ENCODE peak calls at places on chromosomes 12 and 14, in nine cellular contexts. One of them, this sample, is unnamed. For H3K27me3 and H3K4me1, the result is how much of the 10 kb centered on the place peaks cover.

GRCh38 chr14:64955297-64955696 is 12.8 kb upstream of the GPX2 start:
- DNase-seq in endothelial cell of umbilical vein: no peak
- DNase-seq in stomach: peak
- DNase-seq in transverse colon: no peak
- DNase-seq in esophagus muscularis mucosa: no peak
- DNase-seq in sigmoid colon: peak
- DNase-seq in SK-N-SH: no peak
- DNase-seq in H1: no peak
- DNase-seq in K562: no peak
- DNase-seq in this sample: no peak

GRCh38 chr14:91280129-91280528 is 35.6 kb upstream of the GPR68 start:
- DNase-seq in endothelial cell of umbilical vein: no peak
- DNase-seq in stomach: no peak
- DNase-seq in transverse colon: no peak
- DNase-seq in esophagus muscularis mucosa: no peak
- DNase-seq in sigmoid colon: no peak
- DNase-seq in SK-N-SH: no peak
- DNase-seq in H1: no peak
- DNase-seq in K562: no peak
- DNase-seq in this sample: no peak

GRCh38 chr12:18551703-18552102 is 186.1 kb downstream of the PLCZ1 start:
- DNase-seq in endothelial cell of umbilical vein: no peak
- DNase-seq in stomach: no peak
- DNase-seq in transverse colon: no peak
- DNase-seq in esophagus muscularis mucosa: no peak
- DNase-seq in sigmoid colon: no peak
- DNase-seq in SK-N-SH: no peak
- DNase-seq in H1: no peak
- DNase-seq in K562: no peak
- DNase-seq in this sample: no peak

GRCh38 chr12:75812341-75813018 is 219.1 kb downstream of the PHLDA1 start:
- DNase-seq in endothelial cell of umbilical vein: no peak
- DNase-seq in stomach: no peak
- DNase-seq in transverse colon: no peak
- DNase-seq in esophagus muscularis mucosa: no peak
- DNase-seq in sigmoid colon: no peak
- DNase-seq in SK-N-SH: peak
- DNase-seq in H1: peak
- DNase-seq in K562: no peak
- DNase-seq in this sample: no peak

GRCh38 chr14:84976805-84977204 is 553.1 kb upstream of the FLRT2 start:
- DNase-seq in endothelial cell of umbilical vein: no peak
- DNase-seq in stomach: no peak
- DNase-seq in transverse colon: no peak
- DNase-seq in esophagus muscularis mucosa: no peak
- DNase-seq in sigmoid colon: no peak
- DNase-seq in SK-N-SH: no peak
- DNase-seq in H1: no peak
- DNase-seq in K562: no peak
- DNase-seq in this sample: no peak

GRCh38 chr14:29927596-29928341 is at the start of gene PRKD1:
- DNase-seq in endothelial cell of umbilical vein: peak
- DNase-seq in stomach: peak
- DNase-seq in transverse colon: peak
- DNase-seq in esophagus muscularis mucosa: no peak
- DNase-seq in sigmoid colon: peak
- DNase-seq in SK-N-SH: peak
- DNase-seq in H1: no peak
- DNase-seq in K562: peak
- DNase-seq in this sample: peak

GRCh38 chr14:106185837-106186233 is 659.5 kb downstream of the TMEM121 start:
- DNase-seq in endothelial cell of umbilical vein: no peak
- DNase-seq in stomach: peak
- DNase-seq in transverse colon: peak
- DNase-seq in esophagus muscularis mucosa: peak
- DNase-seq in sigmoid colon: no peak
- DNase-seq in SK-N-SH: no peak
- DNase-seq in H1: no peak
- DNase-seq in K562: no peak
- DNase-seq in this sample: no peak

GRCh38 chr12:67080637-67081036 is 188.5 kb upstream of the CAND1 start:
- DNase-seq in endothelial cell of umbilical vein: no peak
- DNase-seq in stomach: no peak
- DNase-seq in transverse colon: no peak
- DNase-seq in esophagus muscularis mucosa: no peak
- DNase-seq in sigmoid colon: no peak
- DNase-seq in SK-N-SH: no peak
- DNase-seq in H1: no peak
- DNase-seq in K562: no peak
- DNase-seq in this sample: no peak

GRCh38 chr12:9347328-9348127 is 139.3 kb upstream of the PZP start:
- DNase-seq in endothelial cell of umbilical vein: no peak
- DNase-seq in stomach: no peak
- DNase-seq in transverse colon: no peak
- DNase-seq in esophagus muscularis mucosa: no peak
- DNase-seq in sigmoid colon: no peak
- DNase-seq in SK-N-SH: no peak
- DNase-seq in H1: no peak
- DNase-seq in K562: no peak
- DNase-seq in this sample: no peak

GRCh38 chr12:55624056-55624455 is 12.6 kb upstream of the OR10P1 start:
- DNase-seq in endothelial cell of umbilical vein: no peak
- DNase-seq in stomach: no peak
- DNase-seq in transverse colon: no peak
- DNase-seq in esophagus muscularis mucosa: no peak
- DNase-seq in sigmoid colon: no peak
- DNase-seq in SK-N-SH: no peak
- DNase-seq in H1: no peak
- DNase-seq in K562: no peak
- DNase-seq in this sample: no peak

GRCh38 chr14:102317564-102318248 is 1.8 kb upstream of the ZNF839 start:
- DNase-seq in endothelial cell of umbilical vein: peak
- DNase-seq in stomach: no peak
- DNase-seq in transverse colon: peak
- DNase-seq in esophagus muscularis mucosa: no peak
- DNase-seq in sigmoid colon: peak
- DNase-seq in SK-N-SH: no peak
- DNase-seq in H1: no peak
- DNase-seq in K562: no peak
- DNase-seq in this sample: no peak

GRCh38 chr14:49995162-49995561 is 102.3 kb downstream of the ARF6 start:
- DNase-seq in endothelial cell of umbilical vein: no peak
- DNase-seq in stomach: no peak
- DNase-seq in transverse colon: no peak
- DNase-seq in esophagus muscularis mucosa: no peak
- DNase-seq in sigmoid colon: no peak
- DNase-seq in SK-N-SH: no peak
- DNase-seq in H1: no peak
- DNase-seq in K562: no peak
- DNase-seq in this sample: no peak

GRCh38 chr12:99974146-99974545 is 10.6 kb downstream of the ANKS1B start:
- DNase-seq in endothelial cell of umbilical vein: no peak
- DNase-seq in stomach: no peak
- DNase-seq in transverse colon: no peak
- DNase-seq in esophagus muscularis mucosa: no peak
- DNase-seq in sigmoid colon: no peak
- DNase-seq in SK-N-SH: no peak
- DNase-seq in H1: no peak
- DNase-seq in K562: no peak
- DNase-seq in this sample: no peak

GRCh38 chr14:69105326-69105725 is 47.6 kb downstream of the DCAF5 start:
- DNase-seq in endothelial cell of umbilical vein: peak
- DNase-seq in stomach: no peak
- DNase-seq in transverse colon: no peak
- DNase-seq in esophagus muscularis mucosa: no peak
- DNase-seq in sigmoid colon: no peak
- DNase-seq in SK-N-SH: no peak
- DNase-seq in H1: no peak
- DNase-seq in K562: no peak
- DNase-seq in this sample: no peak

GRCh38 chr12:47740536-47741339 is 15.4 kb upstream of the ENDOU start:
- DNase-seq in endothelial cell of umbilical vein: no peak
- DNase-seq in stomach: no peak
- DNase-seq in transverse colon: peak
- DNase-seq in esophagus muscularis mucosa: no peak
- DNase-seq in sigmoid colon: no peak
- DNase-seq in SK-N-SH: peak
- DNase-seq in H1: no peak
- DNase-seq in K562: no peak
- DNase-seq in this sample: no peak

GRCh38 chr12:96237035-96237434 is 42.9 kb downstream of the ELK3 start:
- DNase-seq in endothelial cell of umbilical vein: no peak
- DNase-seq in stomach: no peak
- DNase-seq in transverse colon: no peak
- DNase-seq in esophagus muscularis mucosa: no peak
- DNase-seq in sigmoid colon: no peak
- DNase-seq in SK-N-SH: no peak
- DNase-seq in H1: no peak
- DNase-seq in K562: no peak
- DNase-seq in this sample: no peak

GRCh38 chr12:50635857-50636256 is 128.0 kb upstream of the ATF1 start:
- DNase-seq in endothelial cell of umbilical vein: no peak
- DNase-seq in stomach: no peak
- DNase-seq in transverse colon: no peak
- DNase-seq in esophagus muscularis mucosa: no peak
- DNase-seq in sigmoid colon: no peak
- DNase-seq in SK-N-SH: no peak
- DNase-seq in H1: no peak
- DNase-seq in K562: no peak
- DNase-seq in this sample: no peak

GRCh38 chr12:11555743-11556625 is 93.5 kb upstream of the ETV6 start:
- DNase-seq in endothelial cell of umbilical vein: no peak
- DNase-seq in stomach: peak
- DNase-seq in transverse colon: peak
- DNase-seq in esophagus muscularis mucosa: no peak
- DNase-seq in sigmoid colon: peak
- DNase-seq in SK-N-SH: no peak
- DNase-seq in H1: no peak
- DNase-seq in K562: no peak
- DNase-seq in this sample: peak

GRCh38 chr12:117025481-117026151 is 73.6 kb downstream of the TESC start:
- DNase-seq in endothelial cell of umbilical vein: peak
- DNase-seq in stomach: peak
- DNase-seq in transverse colon: peak
- DNase-seq in esophagus muscularis mucosa: no peak
- DNase-seq in sigmoid colon: peak
- DNase-seq in SK-N-SH: peak
- DNase-seq in H1: peak
- DNase-seq in K562: peak
- DNase-seq in this sample: peak

GRCh38 chr12:89051065-89051677 is 301.1 kb downstream of the DUSP6 start:
- DNase-seq in endothelial cell of umbilical vein: peak
- DNase-seq in stomach: no peak
- DNase-seq in transverse colon: no peak
- DNase-seq in esophagus muscularis mucosa: peak
- DNase-seq in sigmoid colon: no peak
- DNase-seq in SK-N-SH: peak
- DNase-seq in H1: no peak
- DNase-seq in K562: peak
- DNase-seq in this sample: peak

DNA sequence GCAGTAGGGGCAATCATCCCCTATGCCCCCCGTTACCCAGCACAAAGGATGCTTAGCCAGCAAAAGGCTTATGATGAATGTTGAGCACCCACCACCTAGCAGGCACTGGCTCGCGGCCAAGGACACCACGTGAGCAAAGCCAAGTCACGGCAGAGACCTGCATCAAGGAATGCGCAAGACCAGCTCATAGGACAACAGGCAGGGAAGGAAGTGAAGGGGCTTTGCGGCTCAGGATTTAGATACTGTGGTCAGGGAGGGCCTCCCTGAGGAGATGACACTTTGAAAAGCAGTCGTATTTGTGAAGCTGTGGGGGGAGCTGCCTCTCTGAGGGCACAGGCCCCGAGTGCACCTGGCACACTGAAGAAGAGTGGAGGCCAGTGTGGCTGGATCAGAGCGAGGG is 32.8 kb downstream of the SH2B3 start:
- DNase-seq in endothelial cell of umbilical vein: peak
- DNase-seq in stomach: peak
- DNase-seq in transverse colon: peak
- DNase-seq in esophagus muscularis mucosa: no peak
- DNase-seq in sigmoid colon: no peak
- DNase-seq in SK-N-SH: no peak
- DNase-seq in H1: no peak
- DNase-seq in K562: no peak
- DNase-seq in this sample: no peak
- TF ChIP-seq POLR2AphosphoS5 in endothelial cell of umbilical vein: no peak
- TF ChIP-seq POLR2AphosphoS5 in stomach: no peak
- TF ChIP-seq POLR2AphosphoS5 in transverse colon: no peak
- TF ChIP-seq POLR2AphosphoS5 in esophagus muscularis mucosa: no peak
- TF ChIP-seq POLR2AphosphoS5 in sigmoid colon: no peak
- TF ChIP-seq POLR2AphosphoS5 in SK-N-SH: no peak
- TF ChIP-seq POLR2AphosphoS5 in H1: no peak
- TF ChIP-seq POLR2AphosphoS5 in K562: no peak
- TF ChIP-seq POLR2AphosphoS5 in this sample: no peak

DNA sequence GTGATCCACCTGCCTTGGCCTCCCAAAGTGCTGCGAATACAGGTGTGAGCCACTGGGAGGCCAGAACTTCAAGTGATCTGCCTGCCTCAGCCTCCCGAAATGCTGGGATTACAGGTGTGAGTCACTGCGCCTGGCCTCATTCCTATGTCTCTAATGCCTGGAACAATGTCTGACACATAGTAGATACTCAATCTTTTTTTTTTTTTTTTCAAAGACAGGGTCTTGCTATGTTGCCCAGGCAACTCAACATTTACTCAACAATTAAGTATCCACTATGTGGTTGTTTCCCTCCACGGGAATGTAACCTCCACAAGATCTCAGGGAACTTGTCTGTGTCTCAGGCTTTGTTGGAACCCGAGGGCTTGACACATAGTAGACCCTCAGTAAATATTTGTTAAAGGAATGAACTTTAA is 3.1 kb upstream of the TMEM120B start:
- DNase-seq in endothelial cell of umbilical vein: peak
- DNase-seq in stomach: no peak
- DNase-seq in transverse colon: no peak
- DNase-seq in esophagus muscularis mucosa: no peak
- DNase-seq in sigmoid colon: no peak
- DNase-seq in SK-N-SH: no peak
- DNase-seq in H1: no peak
- DNase-seq in K562: no peak
- DNase-seq in this sample: no peak
- H3K27me3 ChIP-seq in endothelial cell of umbilical vein: under half
- H3K27me3 ChIP-seq in stomach: under half
- H3K27me3 ChIP-seq in transverse colon: under half
- H3K27me3 ChIP-seq in esophagus muscularis mucosa: under half
- H3K27me3 ChIP-seq in sigmoid colon: under half
- H3K27me3 ChIP-seq in SK-N-SH: under half
- H3K27me3 ChIP-seq in H1: under half
- H3K27me3 ChIP-seq in K562: under half
- H3K27me3 ChIP-seq in this sample: under half

GRCh38 chr12:14845350-14845750 is 2.0 kb upstream of the ART4 start:
- DNase-seq in endothelial cell of umbilical vein: peak
- DNase-seq in stomach: peak
- DNase-seq in transverse colon: peak
- DNase-seq in esophagus muscularis mucosa: no peak
- DNase-seq in sigmoid colon: no peak
- DNase-seq in SK-N-SH: peak
- DNase-seq in H1: no peak
- DNase-seq in K562: peak
- DNase-seq in this sample: peak
- H3K4me1 ChIP-seq in endothelial cell of umbilical vein: half or more
- H3K4me1 ChIP-seq in stomach: under half
- H3K4me1 ChIP-seq in transverse colon: under half
- H3K4me1 ChIP-seq in esophagus muscularis mucosa: under half
- H3K4me1 ChIP-seq in sigmoid colon: under half
- H3K4me1 ChIP-seq in SK-N-SH: under half
- H3K4me1 ChIP-seq in H1: under half
- H3K4me1 ChIP-seq in K562: under half
- H3K4me1 ChIP-seq in this sample: under half

GRCh38 chr12:105226219-105226618 is 9.8 kb downstream of the APPL2 start:
- DNase-seq in endothelial cell of umbilical vein: peak
- DNase-seq in stomach: peak
- DNase-seq in transverse colon: peak
- DNase-seq in esophagus muscularis mucosa: no peak
- DNase-seq in sigmoid colon: peak
- DNase-seq in SK-N-SH: peak
- DNase-seq in H1: no peak
- DNase-seq in K562: no peak
- DNase-seq in this sample: peak
- TF ChIP-seq POLR2AphosphoS5 in endothelial cell of umbilical vein: no peak
- TF ChIP-seq POLR2AphosphoS5 in stomach: peak
- TF ChIP-seq POLR2AphosphoS5 in transverse colon: peak
- TF ChIP-seq POLR2AphosphoS5 in esophagus muscularis mucosa: peak
- TF ChIP-seq POLR2AphosphoS5 in sigmoid colon: peak
- TF ChIP-seq POLR2AphosphoS5 in SK-N-SH: no peak
- TF ChIP-seq POLR2AphosphoS5 in H1: no peak
- TF ChIP-seq POLR2AphosphoS5 in K562: no peak
- TF ChIP-seq POLR2AphosphoS5 in this sample: peak

This sample was measured in prostate gland.